ENCODE peak calls at places on chromosomes 4 and X, in six cellular contexts. One of them, this sample, is unnamed.

GRCh38 chr4:146121757-146122156 is 53.8 kb upstream of the LSM6 start:
- ATAC-seq in upper lobe of left lung: no peak
- ATAC-seq in A549: no peak
- ATAC-seq in K562: no peak
- ATAC-seq in GM12878: no peak
- ATAC-seq in HepG2: no peak
- ATAC-seq in this sample: no peak

GRCh38 chr4:140497776-140498636 is at the start of gene MGAT4D:
- ATAC-seq in upper lobe of left lung: no peak
- ATAC-seq in A549: no peak
- ATAC-seq in K562: peak
- ATAC-seq in GM12878: no peak
- ATAC-seq in HepG2: peak
- ATAC-seq in this sample: no peak

GRCh38 chr4:826508-827208 is 729 bp upstream of the CPLX1 start:
- ATAC-seq in upper lobe of left lung: no peak
- ATAC-seq in A549: no peak
- ATAC-seq in K562: peak
- ATAC-seq in GM12878: no peak
- ATAC-seq in HepG2: peak
- ATAC-seq in this sample: no peak

GRCh38 chr4:100103671-100104070 is 86.6 kb downstream of the DDIT4L start:
- ATAC-seq in upper lobe of left lung: no peak
- ATAC-seq in A549: no peak
- ATAC-seq in K562: no peak
- ATAC-seq in GM12878: no peak
- ATAC-seq in HepG2: no peak
- ATAC-seq in this sample: no peak

GRCh38 chr4:71441186-71442169 is 102.7 kb downstream of the SLC4A4 start:
- ATAC-seq in upper lobe of left lung: no peak
- ATAC-seq in A549: no peak
- ATAC-seq in K562: peak
- ATAC-seq in GM12878: no peak
- ATAC-seq in HepG2: no peak
- ATAC-seq in this sample: no peak

GRCh38 chr4:109016200-109016599 is 253.3 kb upstream of the ETNPPL start:
- ATAC-seq in upper lobe of left lung: peak
- ATAC-seq in A549: no peak
- ATAC-seq in K562: no peak
- ATAC-seq in GM12878: no peak
- ATAC-seq in HepG2: no peak
- ATAC-seq in this sample: no peak

GRCh38 chr4:148116971-148117370 is 325.2 kb downstream of the NR3C2 start:
- ATAC-seq in upper lobe of left lung: no peak
- ATAC-seq in A549: no peak
- ATAC-seq in K562: no peak
- ATAC-seq in GM12878: no peak
- ATAC-seq in HepG2: no peak
- ATAC-seq in this sample: no peak

GRCh38 chrX:43962636-43963035 is 10.6 kb downstream of the NDP start:
- ATAC-seq in upper lobe of left lung: no peak
- ATAC-seq in A549: no peak
- ATAC-seq in K562: no peak
- ATAC-seq in GM12878: no peak
- ATAC-seq in HepG2: no peak
- ATAC-seq in this sample: no peak

GRCh38 chr4:3196670-3197359 is 52.1 kb upstream of the MSANTD1 start:
- ATAC-seq in upper lobe of left lung: no peak
- ATAC-seq in A549: no peak
- ATAC-seq in K562: no peak
- ATAC-seq in GM12878: no peak
- ATAC-seq in HepG2: no peak
- ATAC-seq in this sample: no peak

GRCh38 chr4:61517144-61517543 is 317.0 kb downstream of the ADGRL3 start:
- ATAC-seq in upper lobe of left lung: peak
- ATAC-seq in A549: no peak
- ATAC-seq in K562: no peak
- ATAC-seq in GM12878: peak
- ATAC-seq in HepG2: peak
- ATAC-seq in this sample: no peak

GRCh38 chr4:87209696-87210095 is 10.7 kb downstream of the KLHL8 start:
- ATAC-seq in upper lobe of left lung: peak
- ATAC-seq in A549: no peak
- ATAC-seq in K562: peak
- ATAC-seq in GM12878: peak
- ATAC-seq in HepG2: no peak
- ATAC-seq in this sample: peak

GRCh38 chr4:140691369-140691768 is 64.8 kb downstream of the TBC1D9 start:
- ATAC-seq in upper lobe of left lung: no peak
- ATAC-seq in A549: no peak
- ATAC-seq in K562: no peak
- ATAC-seq in GM12878: no peak
- ATAC-seq in HepG2: no peak
- ATAC-seq in this sample: peak

GRCh38 chrX:31500920-31501319 is 429.1 kb upstream of the FTHL17 start:
- ATAC-seq in upper lobe of left lung: no peak
- ATAC-seq in A549: no peak
- ATAC-seq in K562: no peak
- ATAC-seq in GM12878: peak
- ATAC-seq in HepG2: no peak
- ATAC-seq in this sample: no peak

GRCh38 chr4:70603856-70604255 is 11.8 kb downstream of the AMBN start:
- ATAC-seq in upper lobe of left lung: no peak
- ATAC-seq in A549: no peak
- ATAC-seq in K562: no peak
- ATAC-seq in GM12878: no peak
- ATAC-seq in HepG2: no peak
- ATAC-seq in this sample: no peak

GRCh38 chrX:88425739-88426138 is 321.3 kb upstream of the CPXCR1 start:
- ATAC-seq in upper lobe of left lung: no peak
- ATAC-seq in A549: no peak
- ATAC-seq in K562: no peak
- ATAC-seq in GM12878: no peak
- ATAC-seq in HepG2: no peak
- ATAC-seq in this sample: no peak

GRCh38 chrX:110155759-110156158 is 152.8 kb downstream of the TMEM164 start:
- ATAC-seq in upper lobe of left lung: no peak
- ATAC-seq in A549: no peak
- ATAC-seq in K562: no peak
- ATAC-seq in GM12878: no peak
- ATAC-seq in HepG2: no peak
- ATAC-seq in this sample: no peak

GRCh38 chrX:110159235-110159634 is 156.3 kb downstream of the TMEM164 start:
- ATAC-seq in upper lobe of left lung: no peak
- ATAC-seq in A549: no peak
- ATAC-seq in K562: peak
- ATAC-seq in GM12878: peak
- ATAC-seq in HepG2: no peak
- ATAC-seq in this sample: no peak

GRCh38 chrX:110159865-110160264 is 157.0 kb downstream of the TMEM164 start:
- ATAC-seq in upper lobe of left lung: no peak
- ATAC-seq in A549: no peak
- ATAC-seq in K562: peak
- ATAC-seq in GM12878: peak
- ATAC-seq in HepG2: no peak
- ATAC-seq in this sample: no peak

GRCh38 chrX:110156167-110156754 is 153.3 kb downstream of the TMEM164 start:
- ATAC-seq in upper lobe of left lung: no peak
- ATAC-seq in A549: no peak
- ATAC-seq in K562: no peak
- ATAC-seq in GM12878: no peak
- ATAC-seq in HepG2: no peak
- ATAC-seq in this sample: no peak

DNA sequence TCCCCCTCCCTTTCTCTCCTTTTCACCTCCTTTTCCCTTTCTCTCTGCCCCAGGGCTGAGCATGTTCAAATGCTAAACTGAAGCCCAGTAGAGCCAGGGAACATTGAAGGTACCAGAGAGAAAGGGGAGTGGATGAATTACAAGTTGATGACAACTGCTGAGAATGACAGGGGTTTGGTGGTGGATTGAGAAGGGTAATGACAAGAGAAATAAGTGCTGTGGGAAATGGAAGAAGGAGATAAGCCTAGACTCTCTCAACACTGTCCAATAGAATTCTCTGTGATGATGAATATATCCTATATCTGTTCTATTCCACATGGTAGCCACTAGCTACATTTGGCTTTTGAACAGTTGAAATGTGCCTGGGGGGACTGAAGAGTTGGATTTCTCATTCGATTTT is 154.5 kb downstream of the TMEM164 start:
- ATAC-seq in upper lobe of left lung: no peak
- ATAC-seq in A549: no peak
- ATAC-seq in K562: peak
- ATAC-seq in GM12878: no peak
- ATAC-seq in HepG2: no peak
- ATAC-seq in this sample: no peak
- TF ChIP-seq EP300 in upper lobe of left lung: no peak
- TF ChIP-seq EP300 in A549: no peak
- TF ChIP-seq EP300 in K562: peak
- TF ChIP-seq EP300 in GM12878: no peak
- TF ChIP-seq EP300 in HepG2: no peak
- TF ChIP-seq EP300 in this sample: no peak

DNA sequence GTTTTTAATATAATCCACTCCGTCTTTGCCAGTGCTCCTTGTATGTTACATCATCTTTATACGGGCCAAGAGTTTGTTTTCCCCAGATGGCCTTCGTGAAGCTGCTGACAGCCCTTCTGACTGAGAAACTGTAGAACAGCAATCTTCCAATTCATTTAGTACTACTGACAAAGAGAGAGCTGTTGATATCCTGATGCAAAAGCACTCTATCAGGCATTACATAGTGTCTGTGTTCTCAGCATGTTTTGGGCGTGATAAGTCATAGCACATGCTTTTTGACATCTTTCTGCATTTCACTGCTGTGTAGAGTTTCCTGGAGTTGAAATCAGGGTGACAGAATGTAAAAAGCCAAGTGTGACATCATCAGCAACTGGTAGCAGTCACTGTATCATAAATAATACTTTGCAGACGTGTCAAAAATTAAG is 746.3 kb upstream of the FAM241A start:
- ATAC-seq in upper lobe of left lung: no peak
- ATAC-seq in A549: no peak
- ATAC-seq in K562: no peak
- ATAC-seq in GM12878: no peak
- ATAC-seq in HepG2: no peak
- ATAC-seq in this sample: peak
- TF ChIP-seq EP300 in upper lobe of left lung: no peak
- TF ChIP-seq EP300 in A549: no peak
- TF ChIP-seq EP300 in K562: no peak
- TF ChIP-seq EP300 in GM12878: no peak
- TF ChIP-seq EP300 in HepG2: no peak
- TF ChIP-seq EP300 in this sample: no peak

GRCh38 chr4:151486166-151486565 is 77.2 kb downstream of the FHIP1A start:
- ATAC-seq in upper lobe of left lung: no peak
- ATAC-seq in A549: no peak
- ATAC-seq in K562: no peak
- ATAC-seq in GM12878: no peak
- ATAC-seq in HepG2: no peak
- ATAC-seq in this sample: no peak

GRCh38 chr4:151481813-151482212 is 72.8 kb downstream of the FHIP1A start:
- ATAC-seq in upper lobe of left lung: no peak
- ATAC-seq in A549: no peak
- ATAC-seq in K562: no peak
- ATAC-seq in GM12878: no peak
- ATAC-seq in HepG2: no peak
- ATAC-seq in this sample: no peak

GRCh38 chr4:151488968-151489367 is 80.0 kb downstream of the FHIP1A start:
- ATAC-seq in upper lobe of left lung: no peak
- ATAC-seq in A549: no peak
- ATAC-seq in K562: no peak
- ATAC-seq in GM12878: no peak
- ATAC-seq in HepG2: no peak
- ATAC-seq in this sample: no peak

GRCh38 chr4:151485541-151486131 is 76.7 kb downstream of the FHIP1A start:
- ATAC-seq in upper lobe of left lung: no peak
- ATAC-seq in A549: no peak
- ATAC-seq in K562: no peak
- ATAC-seq in GM12878: no peak
- ATAC-seq in HepG2: no peak
- ATAC-seq in this sample: no peak

GRCh38 chr4:151484396-151485102 is 75.6 kb downstream of the FHIP1A start:
- ATAC-seq in upper lobe of left lung: no peak
- ATAC-seq in A549: peak
- ATAC-seq in K562: no peak
- ATAC-seq in GM12878: no peak
- ATAC-seq in HepG2: no peak
- ATAC-seq in this sample: no peak
- TF ChIP-seq EP300 in upper lobe of left lung: no peak
- TF ChIP-seq EP300 in A549: no peak
- TF ChIP-seq EP300 in K562: no peak
- TF ChIP-seq EP300 in GM12878: no peak
- TF ChIP-seq EP300 in HepG2: no peak
- TF ChIP-seq EP300 in this sample: no peak

GRCh38 chr4:78659665-78660064 is 108.1 kb downstream of the ANXA3 start:
- ATAC-seq in upper lobe of left lung: no peak
- ATAC-seq in A549: no peak
- ATAC-seq in K562: no peak
- ATAC-seq in GM12878: no peak
- ATAC-seq in HepG2: no peak
- ATAC-seq in this sample: no peak
- TF ChIP-seq EP300 in upper lobe of left lung: no peak
- TF ChIP-seq EP300 in A549: no peak
- TF ChIP-seq EP300 in K562: no peak
- TF ChIP-seq EP300 in GM12878: no peak
- TF ChIP-seq EP300 in HepG2: no peak
- TF ChIP-seq EP300 in this sample: no peak

GRCh38 chr4:105210901-105211300 is 64.2 kb downstream of the TET2 start:
- ATAC-seq in upper lobe of left lung: no peak
- ATAC-seq in A549: no peak
- ATAC-seq in K562: no peak
- ATAC-seq in GM12878: no peak
- ATAC-seq in HepG2: no peak
- ATAC-seq in this sample: no peak
- TF ChIP-seq EP300 in upper lobe of left lung: no peak
- TF ChIP-seq EP300 in A549: no peak
- TF ChIP-seq EP300 in K562: no peak
- TF ChIP-seq EP300 in GM12878: no peak
- TF ChIP-seq EP300 in HepG2: no peak
- TF ChIP-seq EP300 in this sample: no peak